ENCODE peak calls at places on chromosomes 11 and 22, in four cellular contexts. X is fibroblast of pulmonary artery, Y is type B pancreatic cell, A is PC-9. T is an unnamed sample.

GRCh38 chr22:41831383-41831782 is 1.5 kb upstream of the SREBF2 start:
- DNase-seq in X (peak; percentile 41), Y (no peak), A (no peak), T (peak; percentile 32)

GRCh38 chr11:134890446-134890845 is 478.4 kb upstream of the B3GAT1 start:
- DNase-seq in X (no peak), Y (no peak), A (no peak), T (no peak)

GRCh38 chr11:16791494-16791961 is 53.1 kb downstream of the C11orf58 start:
- DNase-seq in X (peak; percentile 97), Y (no peak), A (peak; percentile 87), T (peak; percentile 92)

GRCh38 chr11:107473797-107474196 is 16.2 kb upstream of the CWF19L2 start:
- DNase-seq in X (peak; percentile 15), Y (no peak), A (no peak), T (peak; percentile 22)

GRCh38 chr11:79415411-79415810 is 25.4 kb downstream of the TENM4 start:
- DNase-seq in X (no peak), Y (no peak), A (no peak), T (no peak)

GRCh38 chr11:123301696-123302400 is 106.8 kb upstream of the CLMP start:
- DNase-seq in X (peak; percentile 39), Y (peak; percentile 85), A (no peak), T (peak; percentile 25)

GRCh38 chr11:114295676-114296081 is 520 bp upstream of the NNMT start:
- DNase-seq in X (no peak), Y (no peak), A (no peak), T (peak; percentile 59)

GRCh38 chr11:36508743-36509142 is 1.3 kb downstream of the TRAF6 start:
- DNase-seq in X (no peak), Y (no peak), A (no peak), T (no peak)

GRCh38 chr11:110128161-110128560 is 35.0 kb downstream of the ZC3H12C start:
- DNase-seq in X (peak; percentile 23), Y (no peak), A (no peak), T (peak; percentile 66)

GRCh38 chr11:112962854-112963367 is 1.7 kb downstream of the NCAM1 start:
- DNase-seq in X (no peak), Y (peak; percentile 73), A (no peak), T (peak; percentile 24)

GRCh38 chr22:35904332-35904692 is 124.3 kb downstream of the RBFOX2 start:
- DNase-seq in X (no peak), Y (no peak), A (no peak), T (no peak)

GRCh38 chr11:12090061-12090572 is 20.3 kb upstream of the MICAL2 start:
- DNase-seq in X (peak; percentile 48), Y (no peak), A (peak; percentile 89), T (peak; percentile 76)

GRCh38 chr11:93039841-93040240 is 70.4 kb downstream of the MTNR1B start:
- DNase-seq in X (no peak), Y (no peak), A (no peak), T (no peak)

GRCh38 chr11:74647404-74647803 is 55.0 kb downstream of the POLD3 start:
- DNase-seq in X (peak; percentile 16), Y (no peak), A (no peak), T (peak; percentile 66)

GRCh38 chr11:75583710-75584658 is 21.9 kb downstream of the SERPINH1 start:
- DNase-seq in X (peak; percentile 62), Y (no peak), A (no peak), T (peak; percentile 76)

GRCh38 chr11:10303558-10304363 is 1.1 kb upstream of the ADM start:
- DNase-seq in X (peak; percentile 52), Y (no peak), A (peak; percentile 87), T (peak; percentile 86)

GRCh38 chr22:43154887-43155536 is 3.7 kb downstream of the TSPO start:
- DNase-seq in X (no peak), Y (no peak), A (no peak), T (peak; percentile 18)

GRCh38 chr11:102451693-102452460 is 688 bp downstream of the TMEM123 start:
- DNase-seq in X (peak; percentile 35), Y (peak; percentile 74), A (peak; percentile 63), T (peak; percentile 38)

GRCh38 chr22:45648320-45649070 is 23.1 kb upstream of the ATXN10 start:
- DNase-seq in X (no peak), Y (peak; percentile 45), A (no peak), T (no peak)

GRCh38 chr11:107713009-107713408 is 1.2 kb upstream of the SLN start:
- DNase-seq in X (no peak), Y (no peak), A (no peak), T (no peak)

GRCh38 chr22:24759765-24760164 is 14.8 kb downstream of the PIWIL3 start:
- DNase-seq in X (no peak), Y (no peak), A (no peak), T (no peak)

GRCh38 chr22:24761888-24762675 is 12.4 kb downstream of the PIWIL3 start:
- DNase-seq in X (peak; percentile 79), Y (no peak), A (no peak), T (no peak)

GRCh38 chr22:24760708-24761306 is 13.7 kb downstream of the PIWIL3 start:
- DNase-seq in X (peak; percentile 61), Y (no peak), A (no peak), T (no peak)

GRCh38 chr22:24753919-24754318 is 20.6 kb downstream of the PIWIL3 start:
- DNase-seq in X (no peak), Y (no peak), A (no peak), T (no peak)

GRCh38 chr22:24758164-24758799 is 16.2 kb downstream of the PIWIL3 start:
- DNase-seq in X (peak; percentile 77), Y (no peak), A (no peak), T (peak; percentile 50)
- TF ChIP-seq CTCF in X (peak; percentile 73), Y (peak; percentile 99), A (peak; percentile 95), T (peak; percentile 85)

GRCh38 chr11:90113541-90113940 is 20.9 kb upstream of the NAALAD2 start:
- DNase-seq in X (peak; percentile 13), Y (no peak), A (no peak), T (peak; percentile 0)
- TF ChIP-seq CTCF in X (peak; percentile 40), Y (peak; percentile 78), A (peak; percentile 75), T (peak; percentile 44)

GRCh38 chr11:6472934-6473333 is 807 bp downstream of the TRIM3 start:
- DNase-seq in X (no peak), Y (no peak), A (no peak), T (no peak)

GRCh38 chr11:6475936-6476335 is 2.2 kb upstream of the TRIM3 start:
- DNase-seq in X (no peak), Y (no peak), A (no peak), T (no peak)

GRCh38 chr11:6474806-6475500 is 1.2 kb upstream of the TRIM3 start:
- DNase-seq in X (no peak), Y (no peak), A (no peak), T (no peak)

GRCh38 chr11:6473481-6474422 is at the start of gene TRIM3:
- DNase-seq in X (peak; percentile 86), Y (peak; percentile 90), A (peak; percentile 63), T (peak; percentile 87)

GRCh38 chr11:6474423-6474792 is 667 bp upstream of the TRIM3 start:
- DNase-seq in X (no peak), Y (no peak), A (no peak), T (no peak)
- TF ChIP-seq CTCF in X (no peak), Y (no peak), A (no peak), T (no peak)

GRCh38 chr11:65207918-65208784 is 26.4 kb downstream of the CAPN1 start:
- DNase-seq in X (no peak), Y (peak; percentile 55), A (no peak), T (no peak)

GRCh38 chr11:65205602-65205967 is 23.9 kb downstream of the CAPN1 start:
- DNase-seq in X (no peak), Y (peak; percentile 61), A (no peak), T (no peak)

GRCh38 chr11:65204646-65205601 is 23.2 kb downstream of the CAPN1 start:
- DNase-seq in X (peak; percentile 42), Y (peak; percentile 78), A (no peak), T (peak; percentile 20)

GRCh38 chr11:65206901-65207300 is 25.2 kb downstream of the CAPN1 start:
- DNase-seq in X (no peak), Y (no peak), A (peak; percentile 90), T (no peak)

DNA sequence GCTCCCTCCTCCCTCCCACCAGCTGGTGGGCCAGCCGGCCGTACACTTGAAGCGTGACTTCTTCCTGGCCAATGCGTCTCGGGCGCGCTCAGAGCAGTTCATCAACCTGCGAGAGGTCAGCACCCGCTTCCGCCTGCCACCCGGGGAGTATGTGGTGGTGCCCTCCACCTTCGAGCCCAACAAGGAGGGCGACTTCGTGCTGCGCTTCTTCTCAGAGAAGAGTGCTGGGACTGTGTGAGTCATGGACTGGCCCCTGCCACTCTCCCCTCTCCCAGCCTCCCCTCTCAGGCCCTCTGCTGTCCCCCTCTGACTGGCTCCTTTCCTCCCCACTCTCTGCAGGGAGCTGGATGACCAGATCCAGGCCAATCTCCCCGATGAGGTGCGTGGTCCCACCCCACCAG is 24.7 kb downstream of the CAPN1 start:
- DNase-seq in X (no peak), Y (peak; percentile 66), A (no peak), T (no peak)
- TF ChIP-seq CTCF in X (no peak), Y (no peak), A (no peak), T (no peak)

GRCh38 chr11:14380947-14381555 is 22.1 kb upstream of the RRAS2 start:
- DNase-seq in X (peak; percentile 49), Y (peak; percentile 74), A (peak; percentile 43), T (peak; percentile 63)

GRCh38 chr11:14386895-14387480 is 28.0 kb upstream of the RRAS2 start:
- DNase-seq in X (peak; percentile 89), Y (no peak), A (no peak), T (peak; percentile 94)

GRCh38 chr11:14381968-14382367 is 23.0 kb upstream of the RRAS2 start:
- DNase-seq in X (no peak), Y (no peak), A (no peak), T (no peak)

GRCh38 chr11:14386081-14386480 is 27.1 kb upstream of the RRAS2 start:
- DNase-seq in X (no peak), Y (no peak), A (no peak), T (no peak)

GRCh38 chr11:14384338-14384737 is 25.4 kb upstream of the RRAS2 start:
- DNase-seq in X (peak; percentile 74), Y (no peak), A (no peak), T (peak; percentile 94)
- TF ChIP-seq CTCF in X (no peak), Y (no peak), A (no peak), T (no peak)

DNA sequence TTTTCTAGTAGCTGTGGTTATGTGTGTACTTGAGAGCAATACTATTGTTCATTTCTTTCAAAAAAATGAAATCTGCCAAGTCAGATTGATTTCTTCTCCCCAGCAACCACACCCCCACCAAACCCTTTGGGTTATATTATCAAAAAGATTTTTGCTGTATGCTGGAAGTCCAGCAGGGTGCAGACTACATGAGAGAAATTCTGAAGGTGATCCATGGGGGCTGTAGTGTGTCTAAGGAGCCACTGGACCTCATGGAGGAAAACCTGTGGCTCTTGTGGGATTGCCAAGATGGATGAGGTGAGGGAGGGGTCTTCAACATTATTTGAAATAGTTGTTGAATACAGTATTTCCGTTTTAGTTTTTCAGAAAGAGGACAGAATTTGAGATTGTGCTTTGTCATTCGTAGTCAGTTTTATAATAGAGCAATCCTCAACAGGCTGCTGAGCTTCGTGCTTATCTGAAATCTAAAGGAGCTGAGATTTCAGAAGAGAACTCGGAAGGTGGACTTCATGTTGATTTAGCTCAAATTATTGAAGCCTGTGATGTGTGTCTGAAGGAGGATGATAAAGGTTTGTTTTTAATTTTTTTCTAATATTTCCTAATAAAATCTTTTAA is 3.1 kb downstream of the EIF3M start:
- DNase-seq in X (peak; percentile 55), Y (no peak), A (peak; percentile 50), T (no peak)
- TF ChIP-seq CTCF in X (peak; percentile 54), Y (peak; percentile 42), A (no peak), T (peak; percentile 31)

GRCh38 chr11:119015054-119015611 is 3.0 kb downstream of the RPS25 start:
- DNase-seq in X (no peak), Y (no peak), A (peak; percentile 24), T (no peak)
- TF ChIP-seq CTCF in X (no peak), Y (peak; percentile 19), A (peak; percentile 42), T (peak; percentile 9)

T was measured in AG10803.